ENCODE peak calls at places on chromosomes 16 and 17, in nine cellular contexts. One of them, this sample, is unnamed.

GRCh38 chr17:28579526-28579925 is 2.8 kb upstream of the ALDOC start:
- DNase-seq in bronchial epithelial cell: no peak
- DNase-seq in Peyer's patch: no peak
- DNase-seq in cardiac muscle cell: no peak
- DNase-seq in tibial artery: no peak
- DNase-seq in RWPE2: no peak
- DNase-seq in BE2C: no peak
- DNase-seq in tibial nerve: no peak
- DNase-seq in right atrium auricular region: no peak
- DNase-seq in this sample: no peak

GRCh38 chr17:27569257-27569722 is 61.7 kb upstream of the LGALS9 start:
- DNase-seq in bronchial epithelial cell: peak
- DNase-seq in Peyer's patch: peak
- DNase-seq in cardiac muscle cell: peak
- DNase-seq in tibial artery: no peak
- DNase-seq in RWPE2: no peak
- DNase-seq in BE2C: peak
- DNase-seq in tibial nerve: no peak
- DNase-seq in right atrium auricular region: no peak
- DNase-seq in this sample: no peak

GRCh38 chr17:61402978-61403845 is 3.6 kb downstream of the TBX2 start:
- DNase-seq in bronchial epithelial cell: no peak
- DNase-seq in Peyer's patch: no peak
- DNase-seq in cardiac muscle cell: no peak
- DNase-seq in tibial artery: no peak
- DNase-seq in RWPE2: no peak
- DNase-seq in BE2C: peak
- DNase-seq in tibial nerve: no peak
- DNase-seq in right atrium auricular region: no peak
- DNase-seq in this sample: no peak

GRCh38 chr16:18782697-18783429 is 7.3 kb downstream of the RPS15A start:
- DNase-seq in bronchial epithelial cell: no peak
- DNase-seq in Peyer's patch: no peak
- DNase-seq in cardiac muscle cell: no peak
- DNase-seq in tibial artery: no peak
- DNase-seq in RWPE2: no peak
- DNase-seq in BE2C: no peak
- DNase-seq in tibial nerve: no peak
- DNase-seq in right atrium auricular region: no peak
- DNase-seq in this sample: no peak

GRCh38 chr17:3667366-3668278 is 756 bp downstream of the TAX1BP3 start:
- DNase-seq in bronchial epithelial cell: peak
- DNase-seq in Peyer's patch: peak
- DNase-seq in cardiac muscle cell: peak
- DNase-seq in tibial artery: peak
- DNase-seq in RWPE2: peak
- DNase-seq in BE2C: peak
- DNase-seq in tibial nerve: peak
- DNase-seq in right atrium auricular region: peak
- DNase-seq in this sample: peak

GRCh38 chr16:19882186-19882585 is 2.5 kb downstream of the GPRC5B start:
- DNase-seq in bronchial epithelial cell: no peak
- DNase-seq in Peyer's patch: no peak
- DNase-seq in cardiac muscle cell: no peak
- DNase-seq in tibial artery: no peak
- DNase-seq in RWPE2: no peak
- DNase-seq in BE2C: no peak
- DNase-seq in tibial nerve: no peak
- DNase-seq in right atrium auricular region: no peak
- DNase-seq in this sample: no peak

GRCh38 chr17:75069783-75070182 is 18.0 kb upstream of the SLC16A5 start:
- DNase-seq in bronchial epithelial cell: peak
- DNase-seq in Peyer's patch: no peak
- DNase-seq in cardiac muscle cell: no peak
- DNase-seq in tibial artery: no peak
- DNase-seq in RWPE2: no peak
- DNase-seq in BE2C: no peak
- DNase-seq in tibial nerve: no peak
- DNase-seq in right atrium auricular region: no peak
- DNase-seq in this sample: no peak

GRCh38 chr16:10624527-10624926 is 44.1 kb upstream of the EMP2 start:
- DNase-seq in bronchial epithelial cell: no peak
- DNase-seq in Peyer's patch: no peak
- DNase-seq in cardiac muscle cell: no peak
- DNase-seq in tibial artery: no peak
- DNase-seq in RWPE2: no peak
- DNase-seq in BE2C: no peak
- DNase-seq in tibial nerve: no peak
- DNase-seq in right atrium auricular region: no peak
- DNase-seq in this sample: no peak

GRCh38 chr16:14186007-14186953 is 115.2 kb downstream of the MRTFB start:
- DNase-seq in bronchial epithelial cell: peak
- DNase-seq in Peyer's patch: no peak
- DNase-seq in cardiac muscle cell: peak
- DNase-seq in tibial artery: peak
- DNase-seq in RWPE2: no peak
- DNase-seq in BE2C: peak
- DNase-seq in tibial nerve: no peak
- DNase-seq in right atrium auricular region: no peak
- DNase-seq in this sample: peak

GRCh38 chr17:44402564-44403172 is 13.2 kb upstream of the ITGA2B start:
- DNase-seq in bronchial epithelial cell: no peak
- DNase-seq in Peyer's patch: no peak
- DNase-seq in cardiac muscle cell: no peak
- DNase-seq in tibial artery: no peak
- DNase-seq in RWPE2: no peak
- DNase-seq in BE2C: no peak
- DNase-seq in tibial nerve: no peak
- DNase-seq in right atrium auricular region: no peak
- DNase-seq in this sample: no peak

GRCh38 chr17:3602499-3602898 is 6.7 kb downstream of the TRPV1 start:
- DNase-seq in bronchial epithelial cell: peak
- DNase-seq in Peyer's patch: no peak
- DNase-seq in cardiac muscle cell: peak
- DNase-seq in tibial artery: no peak
- DNase-seq in RWPE2: no peak
- DNase-seq in BE2C: peak
- DNase-seq in tibial nerve: no peak
- DNase-seq in right atrium auricular region: no peak
- DNase-seq in this sample: no peak

GRCh38 chr16:11303405-11304138 is 22.4 kb upstream of the PRM1 start:
- DNase-seq in bronchial epithelial cell: peak
- DNase-seq in Peyer's patch: no peak
- DNase-seq in cardiac muscle cell: no peak
- DNase-seq in tibial artery: no peak
- DNase-seq in RWPE2: no peak
- DNase-seq in BE2C: peak
- DNase-seq in tibial nerve: no peak
- DNase-seq in right atrium auricular region: no peak
- DNase-seq in this sample: no peak

GRCh38 chr17:30831663-30832437 is at the start of gene ATAD5:
- DNase-seq in bronchial epithelial cell: peak
- DNase-seq in Peyer's patch: peak
- DNase-seq in cardiac muscle cell: peak
- DNase-seq in tibial artery: peak
- DNase-seq in RWPE2: peak
- DNase-seq in BE2C: peak
- DNase-seq in tibial nerve: peak
- DNase-seq in right atrium auricular region: peak
- DNase-seq in this sample: peak

GRCh38 chr16:89256651-89257254 is 39.2 kb downstream of the ZNF778 start:
- DNase-seq in bronchial epithelial cell: peak
- DNase-seq in Peyer's patch: no peak
- DNase-seq in cardiac muscle cell: peak
- DNase-seq in tibial artery: peak
- DNase-seq in RWPE2: peak
- DNase-seq in BE2C: peak
- DNase-seq in tibial nerve: no peak
- DNase-seq in right atrium auricular region: peak
- DNase-seq in this sample: no peak

GRCh38 chr17:1783834-1784611 is 22.2 kb downstream of the SERPINF1 start:
- DNase-seq in bronchial epithelial cell: peak
- DNase-seq in Peyer's patch: peak
- DNase-seq in cardiac muscle cell: peak
- DNase-seq in tibial artery: peak
- DNase-seq in RWPE2: no peak
- DNase-seq in BE2C: peak
- DNase-seq in tibial nerve: peak
- DNase-seq in right atrium auricular region: peak
- DNase-seq in this sample: peak

GRCh38 chr17:77453613-77454559 is 313.1 kb downstream of the SEC14L1 start:
- DNase-seq in bronchial epithelial cell: peak
- DNase-seq in Peyer's patch: peak
- DNase-seq in cardiac muscle cell: peak
- DNase-seq in tibial artery: no peak
- DNase-seq in RWPE2: no peak
- DNase-seq in BE2C: no peak
- DNase-seq in tibial nerve: no peak
- DNase-seq in right atrium auricular region: no peak
- DNase-seq in this sample: no peak

GRCh38 chr17:50221500-50222480 is 20.4 kb upstream of the COL1A1 start:
- DNase-seq in bronchial epithelial cell: peak
- DNase-seq in Peyer's patch: no peak
- DNase-seq in cardiac muscle cell: peak
- DNase-seq in tibial artery: peak
- DNase-seq in RWPE2: peak
- DNase-seq in BE2C: no peak
- DNase-seq in tibial nerve: peak
- DNase-seq in right atrium auricular region: peak
- DNase-seq in this sample: no peak

GRCh38 chr17:10196936-10197335 is 1.5 kb downstream of the GAS7 start:
- DNase-seq in bronchial epithelial cell: no peak
- DNase-seq in Peyer's patch: no peak
- DNase-seq in cardiac muscle cell: no peak
- DNase-seq in tibial artery: no peak
- DNase-seq in RWPE2: no peak
- DNase-seq in BE2C: no peak
- DNase-seq in tibial nerve: no peak
- DNase-seq in right atrium auricular region: no peak
- DNase-seq in this sample: no peak

GRCh38 chr16:31371619-31372484 is 16.9 kb downstream of the ITGAX start:
- DNase-seq in bronchial epithelial cell: no peak
- DNase-seq in Peyer's patch: no peak
- DNase-seq in cardiac muscle cell: no peak
- DNase-seq in tibial artery: no peak
- DNase-seq in RWPE2: no peak
- DNase-seq in BE2C: no peak
- DNase-seq in tibial nerve: no peak
- DNase-seq in right atrium auricular region: no peak
- DNase-seq in this sample: no peak

GRCh38 chr17:80473701-80474100 is 2.7 kb downstream of the NPTX1 start:
- DNase-seq in bronchial epithelial cell: no peak
- DNase-seq in Peyer's patch: no peak
- DNase-seq in cardiac muscle cell: no peak
- DNase-seq in tibial artery: no peak
- DNase-seq in RWPE2: no peak
- DNase-seq in BE2C: no peak
- DNase-seq in tibial nerve: no peak
- DNase-seq in right atrium auricular region: no peak
- DNase-seq in this sample: no peak

GRCh38 chr17:80474231-80474932 is 2.0 kb downstream of the NPTX1 start:
- DNase-seq in bronchial epithelial cell: no peak
- DNase-seq in Peyer's patch: no peak
- DNase-seq in cardiac muscle cell: peak
- DNase-seq in tibial artery: no peak
- DNase-seq in RWPE2: no peak
- DNase-seq in BE2C: no peak
- DNase-seq in tibial nerve: no peak
- DNase-seq in right atrium auricular region: no peak
- DNase-seq in this sample: no peak

GRCh38 chr17:80475949-80476876 is at the start of gene NPTX1:
- DNase-seq in bronchial epithelial cell: no peak
- DNase-seq in Peyer's patch: no peak
- DNase-seq in cardiac muscle cell: peak
- DNase-seq in tibial artery: no peak
- DNase-seq in RWPE2: no peak
- DNase-seq in BE2C: no peak
- DNase-seq in tibial nerve: no peak
- DNase-seq in right atrium auricular region: no peak
- DNase-seq in this sample: no peak

GRCh38 chr17:80476877-80477646 is 655 bp upstream of the NPTX1 start:
- DNase-seq in bronchial epithelial cell: no peak
- DNase-seq in Peyer's patch: no peak
- DNase-seq in cardiac muscle cell: no peak
- DNase-seq in tibial artery: no peak
- DNase-seq in RWPE2: no peak
- DNase-seq in BE2C: no peak
- DNase-seq in tibial nerve: no peak
- DNase-seq in right atrium auricular region: no peak
- DNase-seq in this sample: no peak

GRCh38 chr17:80474933-80475915 is 1.2 kb downstream of the NPTX1 start:
- DNase-seq in bronchial epithelial cell: no peak
- DNase-seq in Peyer's patch: no peak
- DNase-seq in cardiac muscle cell: no peak
- DNase-seq in tibial artery: no peak
- DNase-seq in RWPE2: no peak
- DNase-seq in BE2C: no peak
- DNase-seq in tibial nerve: no peak
- DNase-seq in right atrium auricular region: no peak
- DNase-seq in this sample: no peak
- TF ChIP-seq CTCF in bronchial epithelial cell: no peak
- TF ChIP-seq CTCF in Peyer's patch: no peak
- TF ChIP-seq CTCF in cardiac muscle cell: no peak
- TF ChIP-seq CTCF in tibial artery: no peak
- TF ChIP-seq CTCF in RWPE2: no peak
- TF ChIP-seq CTCF in BE2C: no peak
- TF ChIP-seq CTCF in tibial nerve: no peak
- TF ChIP-seq CTCF in right atrium auricular region: no peak
- TF ChIP-seq CTCF in this sample: no peak

GRCh38 chr17:18026408-18026776 is 12.6 kb downstream of the ATPAF2 start:
- DNase-seq in bronchial epithelial cell: peak
- DNase-seq in Peyer's patch: no peak
- DNase-seq in cardiac muscle cell: peak
- DNase-seq in tibial artery: no peak
- DNase-seq in RWPE2: no peak
- DNase-seq in BE2C: peak
- DNase-seq in tibial nerve: no peak
- DNase-seq in right atrium auricular region: no peak
- DNase-seq in this sample: peak
- TF ChIP-seq CTCF in bronchial epithelial cell: no peak
- TF ChIP-seq CTCF in Peyer's patch: no peak
- TF ChIP-seq CTCF in cardiac muscle cell: peak
- TF ChIP-seq CTCF in tibial artery: no peak
- TF ChIP-seq CTCF in RWPE2: no peak
- TF ChIP-seq CTCF in BE2C: no peak
- TF ChIP-seq CTCF in tibial nerve: no peak
- TF ChIP-seq CTCF in right atrium auricular region: no peak
- TF ChIP-seq CTCF in this sample: peak

GRCh38 chr16:81633147-81633619 is 145.9 kb upstream of the PLCG2 start:
- DNase-seq in bronchial epithelial cell: no peak
- DNase-seq in Peyer's patch: no peak
- DNase-seq in cardiac muscle cell: no peak
- DNase-seq in tibial artery: no peak
- DNase-seq in RWPE2: no peak
- DNase-seq in BE2C: no peak
- DNase-seq in tibial nerve: no peak
- DNase-seq in right atrium auricular region: no peak
- DNase-seq in this sample: no peak
- TF ChIP-seq CTCF in bronchial epithelial cell: peak
- TF ChIP-seq CTCF in Peyer's patch: no peak
- TF ChIP-seq CTCF in cardiac muscle cell: no peak
- TF ChIP-seq CTCF in tibial artery: no peak
- TF ChIP-seq CTCF in RWPE2: no peak
- TF ChIP-seq CTCF in BE2C: no peak
- TF ChIP-seq CTCF in tibial nerve: peak
- TF ChIP-seq CTCF in right atrium auricular region: no peak
- TF ChIP-seq CTCF in this sample: peak

GRCh38 chr16:386641-387156 is 4.9 kb upstream of the PGAP6 start:
- DNase-seq in bronchial epithelial cell: no peak
- DNase-seq in Peyer's patch: no peak
- DNase-seq in cardiac muscle cell: peak
- DNase-seq in tibial artery: no peak
- DNase-seq in RWPE2: no peak
- DNase-seq in BE2C: no peak
- DNase-seq in tibial nerve: no peak
- DNase-seq in right atrium auricular region: no peak
- DNase-seq in this sample: no peak
- TF ChIP-seq CTCF in bronchial epithelial cell: no peak
- TF ChIP-seq CTCF in Peyer's patch: no peak
- TF ChIP-seq CTCF in cardiac muscle cell: peak
- TF ChIP-seq CTCF in tibial artery: no peak
- TF ChIP-seq CTCF in RWPE2: peak
- TF ChIP-seq CTCF in BE2C: no peak
- TF ChIP-seq CTCF in tibial nerve: no peak
- TF ChIP-seq CTCF in right atrium auricular region: no peak
- TF ChIP-seq CTCF in this sample: no peak